ENCODE peak calls at places on chromosomes 7 and 10, in eight cellular contexts. One of them, this sample, is unnamed.

GRCh38 chr10:78846770-78847169 is 222.0 kb upstream of the ZMIZ1 start:
- DNase-seq in uterus: no peak
- DNase-seq in stomach: no peak
- DNase-seq in IMR-90: no peak
- DNase-seq in heart left ventricle: peak; percentile 68
- DNase-seq in A549: no peak
- DNase-seq in prostate gland: no peak
- DNase-seq in H54: no peak
- DNase-seq in this sample: no peak

GRCh38 chr10:118818621-118819221 is 64.0 kb upstream of the CACUL1 start:
- DNase-seq in H54: no peak
- DNase-seq in heart left ventricle: peak; percentile 57
- DNase-seq in prostate gland: no peak
- DNase-seq in A549: no peak
- DNase-seq in uterus: no peak
- DNase-seq in IMR-90: no peak
- DNase-seq in stomach: no peak
- DNase-seq in this sample: no peak

GRCh38 chr10:77357185-77357584 is 280.4 kb downstream of the KCNMA1 start:
- DNase-seq in heart left ventricle: no peak
- DNase-seq in stomach: no peak
- DNase-seq in IMR-90: no peak
- DNase-seq in A549: no peak
- DNase-seq in H54: no peak
- DNase-seq in uterus: no peak
- DNase-seq in prostate gland: no peak
- DNase-seq in this sample: no peak

GRCh38 chr7:124497209-124497608 is 268.4 kb downstream of the GPR37 start:
- DNase-seq in H54: no peak
- DNase-seq in uterus: no peak
- DNase-seq in prostate gland: no peak
- DNase-seq in heart left ventricle: no peak
- DNase-seq in IMR-90: no peak
- DNase-seq in A549: no peak
- DNase-seq in stomach: no peak
- DNase-seq in this sample: no peak

GRCh38 chr7:28958946-28959417 is 852 bp upstream of the TRIL start:
- DNase-seq in heart left ventricle: no peak
- DNase-seq in H54: no peak
- DNase-seq in prostate gland: peak; percentile 33
- DNase-seq in uterus: no peak
- DNase-seq in stomach: no peak
- DNase-seq in A549: no peak
- DNase-seq in IMR-90: no peak
- DNase-seq in this sample: no peak

GRCh38 chr7:149459540-149460433 is 1.1 kb downstream of the ZNF777 start:
- DNase-seq in heart left ventricle: no peak
- DNase-seq in A549: peak; percentile 29
- DNase-seq in uterus: no peak
- DNase-seq in IMR-90: no peak
- DNase-seq in stomach: no peak
- DNase-seq in prostate gland: no peak
- DNase-seq in H54: no peak
- DNase-seq in this sample: no peak

GRCh38 chr10:44510716-44511115 is 125.8 kb upstream of the CXCL12 start:
- DNase-seq in stomach: no peak
- DNase-seq in A549: no peak
- DNase-seq in uterus: no peak
- DNase-seq in heart left ventricle: no peak
- DNase-seq in IMR-90: peak; percentile 23
- DNase-seq in H54: no peak
- DNase-seq in prostate gland: no peak
- DNase-seq in this sample: no peak

GRCh38 chr10:126479280-126479679 is 91.0 kb upstream of the ADAM12 start:
- DNase-seq in uterus: no peak
- DNase-seq in H54: no peak
- DNase-seq in heart left ventricle: no peak
- DNase-seq in A549: no peak
- DNase-seq in IMR-90: no peak
- DNase-seq in prostate gland: no peak
- DNase-seq in stomach: no peak
- DNase-seq in this sample: no peak

GRCh38 chr10:100000109-100000502 is 9.6 kb downstream of the DNMBP start:
- DNase-seq in heart left ventricle: no peak
- DNase-seq in H54: no peak
- DNase-seq in stomach: no peak
- DNase-seq in prostate gland: no peak
- DNase-seq in uterus: no peak
- DNase-seq in A549: no peak
- DNase-seq in IMR-90: no peak
- DNase-seq in this sample: no peak

GRCh38 chr7:132742152-132742551 is 165.9 kb upstream of the PLXNA4 start:
- DNase-seq in uterus: no peak
- DNase-seq in stomach: peak; percentile 70
- DNase-seq in heart left ventricle: peak; percentile 41
- DNase-seq in A549: peak; percentile 13
- DNase-seq in IMR-90: peak; percentile 89
- DNase-seq in H54: no peak
- DNase-seq in prostate gland: no peak
- DNase-seq in this sample: no peak

GRCh38 chr7:33486626-33487025 is 357.3 kb downstream of the BBS9 start:
- DNase-seq in heart left ventricle: no peak
- DNase-seq in uterus: no peak
- DNase-seq in prostate gland: no peak
- DNase-seq in H54: no peak
- DNase-seq in stomach: no peak
- DNase-seq in IMR-90: no peak
- DNase-seq in A549: no peak
- DNase-seq in this sample: no peak

GRCh38 chr10:10118131-10118530 is 899.5 kb upstream of the CELF2 start:
- DNase-seq in IMR-90: no peak
- DNase-seq in heart left ventricle: no peak
- DNase-seq in A549: no peak
- DNase-seq in H54: no peak
- DNase-seq in prostate gland: no peak
- DNase-seq in stomach: no peak
- DNase-seq in uterus: no peak
- DNase-seq in this sample: no peak

GRCh38 chr7:130453051-130453450 is 12.2 kb upstream of the CEP41 start:
- DNase-seq in heart left ventricle: no peak
- DNase-seq in prostate gland: no peak
- DNase-seq in stomach: no peak
- DNase-seq in H54: no peak
- DNase-seq in IMR-90: no peak
- DNase-seq in A549: no peak
- DNase-seq in uterus: no peak
- DNase-seq in this sample: no peak

GRCh38 chr7:43362652-43363428 is 220.1 kb upstream of the STK17A start:
- DNase-seq in uterus: no peak
- DNase-seq in stomach: no peak
- DNase-seq in H54: no peak
- DNase-seq in A549: no peak
- DNase-seq in IMR-90: peak; percentile 16
- DNase-seq in heart left ventricle: peak; percentile 55
- DNase-seq in prostate gland: no peak
- DNase-seq in this sample: no peak

GRCh38 chr7:152395115-152395514 is 40.7 kb downstream of the KMT2C start:
- DNase-seq in A549: no peak
- DNase-seq in IMR-90: peak; percentile 82
- DNase-seq in heart left ventricle: no peak
- DNase-seq in H54: no peak
- DNase-seq in prostate gland: no peak
- DNase-seq in stomach: no peak
- DNase-seq in uterus: no peak
- DNase-seq in this sample: no peak

GRCh38 chr10:69397972-69398371 is 18.7 kb downstream of the TACR2 start:
- DNase-seq in prostate gland: no peak
- DNase-seq in heart left ventricle: no peak
- DNase-seq in stomach: no peak
- DNase-seq in A549: no peak
- DNase-seq in IMR-90: peak; percentile 66
- DNase-seq in H54: no peak
- DNase-seq in uterus: no peak
- DNase-seq in this sample: no peak

GRCh38 chr7:28858206-28858605 is 99.9 kb downstream of the TRIL start:
- DNase-seq in H54: no peak
- DNase-seq in prostate gland: no peak
- DNase-seq in A549: no peak
- DNase-seq in heart left ventricle: no peak
- DNase-seq in uterus: no peak
- DNase-seq in IMR-90: peak; percentile 83
- DNase-seq in stomach: no peak
- DNase-seq in this sample: no peak

GRCh38 chr10:48519731-48520506 is 85.0 kb downstream of the ARHGAP22 start:
- DNase-seq in uterus: no peak
- DNase-seq in heart left ventricle: no peak
- DNase-seq in IMR-90: no peak
- DNase-seq in A549: no peak
- DNase-seq in H54: no peak
- DNase-seq in prostate gland: no peak
- DNase-seq in stomach: peak; percentile 22
- DNase-seq in this sample: no peak

GRCh38 chr7:45211066-45211465 is 53.5 kb downstream of the RAMP3 start:
- DNase-seq in IMR-90: no peak
- DNase-seq in H54: no peak
- DNase-seq in uterus: peak; percentile 63
- DNase-seq in A549: no peak
- DNase-seq in heart left ventricle: peak; percentile 61
- DNase-seq in stomach: no peak
- DNase-seq in prostate gland: no peak
- DNase-seq in this sample: no peak

GRCh38 chr10:12708921-12709320 is 292.6 kb downstream of the CCDC3 start:
- DNase-seq in prostate gland: no peak
- DNase-seq in heart left ventricle: no peak
- DNase-seq in uterus: no peak
- DNase-seq in H54: no peak
- DNase-seq in IMR-90: peak; percentile 56
- DNase-seq in stomach: no peak
- DNase-seq in A549: no peak
- DNase-seq in this sample: no peak

GRCh38 chr7:116683786-116684185 is 11.8 kb downstream of the MET start:
- DNase-seq in uterus: no peak
- DNase-seq in stomach: no peak
- DNase-seq in heart left ventricle: no peak
- DNase-seq in IMR-90: no peak
- DNase-seq in H54: no peak
- DNase-seq in prostate gland: no peak
- DNase-seq in A549: no peak
- DNase-seq in this sample: no peak

GRCh38 chr10:49115015-49115795 is at the start of gene VSTM4:
- DNase-seq in stomach: no peak
- DNase-seq in prostate gland: no peak
- DNase-seq in A549: no peak
- DNase-seq in uterus: peak; percentile 43
- DNase-seq in H54: no peak
- DNase-seq in IMR-90: peak; percentile 59
- DNase-seq in heart left ventricle: peak; percentile 71
- DNase-seq in this sample: peak; percentile 62

GRCh38 chr7:128383781-128384180 is 22.3 kb upstream of the PRRT4 start:
- DNase-seq in stomach: no peak
- DNase-seq in A549: no peak
- DNase-seq in prostate gland: no peak
- DNase-seq in H54: peak; percentile 63
- DNase-seq in uterus: no peak
- DNase-seq in heart left ventricle: peak; percentile 29
- DNase-seq in IMR-90: no peak
- DNase-seq in this sample: no peak

GRCh38 chr10:94183666-94184264 is 179.0 kb downstream of the NOC3L start:
- DNase-seq in heart left ventricle: no peak
- DNase-seq in A549: no peak
- DNase-seq in stomach: no peak
- DNase-seq in H54: peak; percentile 43
- DNase-seq in IMR-90: peak; percentile 100
- DNase-seq in prostate gland: no peak
- DNase-seq in uterus: no peak
- DNase-seq in this sample: no peak

GRCh38 chr10:129940617-129941198 is 23.4 kb downstream of the EBF3 start:
- DNase-seq in uterus: no peak
- DNase-seq in A549: no peak
- DNase-seq in heart left ventricle: peak; percentile 9
- DNase-seq in H54: no peak
- DNase-seq in prostate gland: no peak
- DNase-seq in IMR-90: no peak
- DNase-seq in stomach: peak; percentile 16
- DNase-seq in this sample: no peak

GRCh38 chr10:92592761-92593552 is at the start of gene KIF11:
- DNase-seq in prostate gland: peak; percentile 97
- DNase-seq in H54: peak; percentile 90
- DNase-seq in stomach: peak; percentile 98
- DNase-seq in IMR-90: peak; percentile 96
- DNase-seq in heart left ventricle: peak; percentile 99
- DNase-seq in uterus: peak; percentile 96
- DNase-seq in A549: peak; percentile 84
- DNase-seq in this sample: peak; percentile 97
- TF ChIP-seq POLR2A in prostate gland: peak; percentile 84
- TF ChIP-seq POLR2A in H54: peak; percentile 55
- TF ChIP-seq POLR2A in stomach: no peak
- TF ChIP-seq POLR2A in IMR-90: peak; percentile 47
- TF ChIP-seq POLR2A in heart left ventricle: peak; percentile 80
- TF ChIP-seq POLR2A in uterus: peak; percentile 78
- TF ChIP-seq POLR2A in A549: peak; percentile 83
- TF ChIP-seq POLR2A in this sample: peak; percentile 94

GRCh38 chr7:1219516-1219915 is 13.2 kb upstream of the UNCX start:
- DNase-seq in uterus: no peak
- DNase-seq in A549: no peak
- DNase-seq in H54: peak; percentile 34
- DNase-seq in IMR-90: no peak
- DNase-seq in stomach: no peak
- DNase-seq in heart left ventricle: no peak
- DNase-seq in prostate gland: no peak
- DNase-seq in this sample: no peak
- TF ChIP-seq POLR2A in uterus: no peak
- TF ChIP-seq POLR2A in A549: no peak
- TF ChIP-seq POLR2A in H54: no peak
- TF ChIP-seq POLR2A in IMR-90: no peak
- TF ChIP-seq POLR2A in stomach: no peak
- TF ChIP-seq POLR2A in heart left ventricle: no peak
- TF ChIP-seq POLR2A in prostate gland: no peak
- TF ChIP-seq POLR2A in this sample: no peak

DNA sequence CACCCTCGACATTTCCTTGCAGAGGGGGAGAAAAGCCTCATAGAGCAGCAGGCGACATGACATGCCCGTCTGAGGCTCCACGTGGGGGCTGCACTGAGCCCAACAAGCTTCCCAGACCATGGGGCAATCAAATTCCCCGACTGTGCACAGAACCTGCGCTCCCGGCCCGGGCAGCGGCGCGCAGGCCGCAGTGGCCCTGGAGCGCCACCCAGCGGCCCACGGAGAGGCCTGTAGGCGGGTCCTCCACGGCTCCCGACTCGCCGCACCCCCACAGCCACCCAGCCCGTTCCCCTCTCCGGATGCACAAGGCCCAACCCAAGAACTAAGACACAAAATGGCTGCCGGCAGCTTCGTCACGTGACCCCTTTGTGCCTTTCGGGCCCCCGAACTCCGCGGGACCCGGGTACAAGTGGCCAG is 816 bp downstream of the EPC1 start:
- DNase-seq in uterus: peak; percentile 96
- DNase-seq in A549: peak; percentile 93
- DNase-seq in H54: peak; percentile 94
- DNase-seq in prostate gland: peak; percentile 96
- DNase-seq in stomach: peak; percentile 96
- DNase-seq in IMR-90: peak; percentile 94
- DNase-seq in heart left ventricle: peak; percentile 97
- DNase-seq in this sample: peak; percentile 96
- TF ChIP-seq POLR2A in uterus: peak; percentile 44
- TF ChIP-seq POLR2A in A549: no peak
- TF ChIP-seq POLR2A in H54: no peak
- TF ChIP-seq POLR2A in prostate gland: peak; percentile 40
- TF ChIP-seq POLR2A in stomach: no peak
- TF ChIP-seq POLR2A in IMR-90: no peak
- TF ChIP-seq POLR2A in heart left ventricle: no peak
- TF ChIP-seq POLR2A in this sample: no peak

GRCh38 chr7:93231799-93232672 is at the start of gene VPS50:
- DNase-seq in H54: peak; percentile 82
- DNase-seq in stomach: peak; percentile 94
- DNase-seq in A549: peak; percentile 93
- DNase-seq in heart left ventricle: peak; percentile 96
- DNase-seq in prostate gland: peak; percentile 97
- DNase-seq in uterus: peak; percentile 96
- DNase-seq in IMR-90: peak; percentile 93
- DNase-seq in this sample: peak; percentile 91
- TF ChIP-seq POLR2A in H54: peak; percentile 68
- TF ChIP-seq POLR2A in stomach: no peak
- TF ChIP-seq POLR2A in A549: peak; percentile 36
- TF ChIP-seq POLR2A in heart left ventricle: peak; percentile 65
- TF ChIP-seq POLR2A in prostate gland: peak; percentile 29
- TF ChIP-seq POLR2A in uterus: peak; percentile 32
- TF ChIP-seq POLR2A in IMR-90: no peak
- TF ChIP-seq POLR2A in this sample: peak; percentile 46

This sample was measured in right lobe of liver.